ENCODE peak calls at places on chromosomes 3 and 15, in six cellular contexts. One of them, this sample, is unnamed.

GRCh38 chr3:127699098-127699945 is 26.6 kb downstream of the ABTB1 start:
- DNase-seq in HEK293T: no peak
- DNase-seq in left colon: no peak
- DNase-seq in IMR-90: peak; percentile 75
- DNase-seq in nucleus accumbens: no peak
- DNase-seq in thoracic aorta: no peak
- DNase-seq in this sample: no peak

GRCh38 chr3:101780661-101781060 is 1.6 kb downstream of the NXPE3 start:
- DNase-seq in HEK293T: peak; percentile 22
- DNase-seq in IMR-90: peak; percentile 91
- DNase-seq in thoracic aorta: no peak
- DNase-seq in left colon: no peak
- DNase-seq in nucleus accumbens: peak; percentile 18
- DNase-seq in this sample: no peak

GRCh38 chr3:159785276-159785675 is 203.4 kb upstream of the IL12A start:
- DNase-seq in nucleus accumbens: no peak
- DNase-seq in thoracic aorta: no peak
- DNase-seq in HEK293T: no peak
- DNase-seq in left colon: no peak
- DNase-seq in IMR-90: peak; percentile 40
- DNase-seq in this sample: no peak

GRCh38 chr3:60403866-60404265 is 847.4 kb downstream of the FHIT start:
- DNase-seq in nucleus accumbens: no peak
- DNase-seq in thoracic aorta: no peak
- DNase-seq in left colon: no peak
- DNase-seq in HEK293T: no peak
- DNase-seq in IMR-90: peak; percentile 6
- DNase-seq in this sample: no peak

GRCh38 chr3:152446495-152446894 is 177.8 kb downstream of the MBNL1 start:
- DNase-seq in IMR-90: no peak
- DNase-seq in HEK293T: no peak
- DNase-seq in thoracic aorta: no peak
- DNase-seq in nucleus accumbens: no peak
- DNase-seq in left colon: no peak
- DNase-seq in this sample: no peak

GRCh38 chr15:34047893-34048775 is 9.1 kb upstream of the AVEN start:
- DNase-seq in nucleus accumbens: no peak
- DNase-seq in thoracic aorta: no peak
- DNase-seq in IMR-90: no peak
- DNase-seq in left colon: no peak
- DNase-seq in HEK293T: no peak
- DNase-seq in this sample: no peak

GRCh38 chr15:60590935-60591490 is 112.1 kb upstream of the ICE2 start:
- DNase-seq in IMR-90: peak; percentile 36
- DNase-seq in thoracic aorta: no peak
- DNase-seq in nucleus accumbens: peak; percentile 3
- DNase-seq in left colon: peak; percentile 39
- DNase-seq in HEK293T: peak; percentile 13
- DNase-seq in this sample: no peak

GRCh38 chr15:40340740-40341400 is at the start of gene CCDC9B:
- DNase-seq in HEK293T: peak; percentile 33
- DNase-seq in thoracic aorta: peak; percentile 83
- DNase-seq in left colon: peak; percentile 97
- DNase-seq in IMR-90: peak; percentile 84
- DNase-seq in nucleus accumbens: peak; percentile 87
- DNase-seq in this sample: peak; percentile 61